ENCODE peak calls at places on chromosomes 6 and 20, in five cellular contexts. T is fibroblast of lung, J is GM12878, O is upper lobe of left lung, K is tibial nerve. N is an unnamed sample.

GRCh38 chr20:53621482-53622246 is 28.0 kb upstream of the ZNF217 start:
- DNase-seq in T (peak; percentile 91), J (peak; percentile 59), O (peak; percentile 22), K (peak; percentile 61), N (no peak)

GRCh38 chr6:129753422-129753821 is 43.4 kb upstream of the ARHGAP18 start:
- DNase-seq in T (no peak), J (no peak), O (no peak), K (no peak), N (no peak)

GRCh38 chr6:136208783-136209182 is 41.3 kb downstream of the MTFR2 start:
- DNase-seq in T (no peak), J (no peak), O (no peak), K (no peak), N (no peak)

GRCh38 chr6:170147832-170148708 is 142.8 kb downstream of the DLL1 start:
- DNase-seq in T (no peak), J (no peak), O (peak; percentile 44), K (no peak), N (no peak)

GRCh38 chr20:41339957-41340326 is 679 bp upstream of the LPIN3 start:
- DNase-seq in T (peak; percentile 62), J (no peak), O (peak; percentile 93), K (peak; percentile 89), N (peak; percentile 83)

GRCh38 chr6:117518870-117519269 is 36.4 kb downstream of the DCBLD1 start:
- DNase-seq in T (no peak), J (no peak), O (no peak), K (no peak), N (no peak)

GRCh38 chr6:134039116-134039515 is 13.3 kb downstream of the SLC2A12 start:
- DNase-seq in T (no peak), J (no peak), O (no peak), K (no peak), N (no peak)

GRCh38 chr6:116314878-116315277 is 35.1 kb upstream of the TSPYL1 start:
- DNase-seq in T (no peak), J (peak; percentile 13), O (peak; percentile 22), K (no peak), N (no peak)

GRCh38 chr6:15026832-15027231 is 219.0 kb upstream of the JARID2 start:
- DNase-seq in T (peak; percentile 37), J (no peak), O (peak; percentile 36), K (no peak), N (no peak)

GRCh38 chr6:35564733-35565132 is 52.0 kb upstream of the TULP1 start:
- DNase-seq in T (no peak), J (no peak), O (no peak), K (no peak), N (no peak)

GRCh38 chr20:56437196-56437960 is 25.3 kb downstream of the CASS4 start:
- DNase-seq in T (no peak), J (no peak), O (no peak), K (no peak), N (no peak)

GRCh38 chr6:76852776-76853175 is 610.5 kb downstream of the HTR1B start:
- DNase-seq in T (no peak), J (no peak), O (no peak), K (no peak), N (no peak)

GRCh38 chr20:20174089-20174835 is 121.9 kb downstream of the CFAP61 start:
- DNase-seq in T (no peak), J (no peak), O (no peak), K (no peak), N (no peak)

GRCh38 chr6:100470721-100471120 is 6.0 kb upstream of the SIM1 start:
- DNase-seq in T (no peak), J (no peak), O (no peak), K (no peak), N (no peak)

GRCh38 chr20:884983-885952 is 30.9 kb downstream of the ANGPT4 start:
- DNase-seq in T (peak; percentile 19), J (no peak), O (no peak), K (peak; percentile 36), N (no peak)

GRCh38 chr20:60272790-60273189 is 314.6 kb downstream of the CDH26 start:
- DNase-seq in T (no peak), J (no peak), O (no peak), K (no peak), N (no peak)

GRCh38 chr6:167699141-167700036 is 127.3 kb upstream of the AFDN start:
- DNase-seq in T (no peak), J (peak; percentile 27), O (peak; percentile 72), K (peak; percentile 50), N (no peak)

GRCh38 chr20:23776067-23776771 is 25.5 kb upstream of the CST1 start:
- DNase-seq in T (no peak), J (no peak), O (no peak), K (no peak), N (no peak)

GRCh38 chr6:106383573-106383972 is 23.1 kb downstream of the CRYBG1 start:
- DNase-seq in T (peak; percentile 5), J (no peak), O (no peak), K (no peak), N (no peak)

GRCh38 chr20:19449051-19449450 is 236.6 kb downstream of the SLC24A3 start:
- DNase-seq in T (no peak), J (no peak), O (no peak), K (no peak), N (no peak)

GRCh38 chr6:48109902-48110301 is 1.1 kb downstream of the PTCHD4 start:
- DNase-seq in T (peak; percentile 26), J (no peak), O (no peak), K (no peak), N (no peak)

DNA sequence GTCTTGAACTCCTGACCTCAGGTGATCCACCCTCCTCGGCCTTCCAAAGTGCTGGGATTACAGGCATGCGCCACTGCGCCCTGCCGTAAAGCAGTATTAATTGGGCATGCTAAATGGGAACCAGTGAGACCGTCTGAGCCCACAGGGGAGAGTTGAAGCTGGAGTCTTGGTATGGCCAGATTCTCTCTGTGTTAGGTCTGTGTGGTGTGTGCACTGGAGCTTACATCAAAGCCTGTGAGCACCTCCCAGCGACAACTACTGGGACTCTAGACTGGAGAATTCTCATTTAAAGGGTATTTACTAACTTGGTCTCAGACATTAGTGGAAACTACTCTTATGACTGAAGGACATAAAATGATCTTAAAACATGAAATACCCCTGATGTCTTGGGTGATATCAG is 8.5 kb upstream of the SLC22A2 start:
- DNase-seq in T (no peak), J (no peak), O (no peak), K (no peak), N (no peak)
- TF ChIP-seq CTCF in T (no peak), J (no peak), O (no peak), K (no peak), N (no peak)

GRCh38 chr6:110468696-110469095 is 7.7 kb downstream of the SLC22A16 start:
- DNase-seq in T (no peak), J (no peak), O (no peak), K (no peak), N (no peak)
- TF ChIP-seq CTCF in T (no peak), J (no peak), O (no peak), K (no peak), N (no peak)

DNA sequence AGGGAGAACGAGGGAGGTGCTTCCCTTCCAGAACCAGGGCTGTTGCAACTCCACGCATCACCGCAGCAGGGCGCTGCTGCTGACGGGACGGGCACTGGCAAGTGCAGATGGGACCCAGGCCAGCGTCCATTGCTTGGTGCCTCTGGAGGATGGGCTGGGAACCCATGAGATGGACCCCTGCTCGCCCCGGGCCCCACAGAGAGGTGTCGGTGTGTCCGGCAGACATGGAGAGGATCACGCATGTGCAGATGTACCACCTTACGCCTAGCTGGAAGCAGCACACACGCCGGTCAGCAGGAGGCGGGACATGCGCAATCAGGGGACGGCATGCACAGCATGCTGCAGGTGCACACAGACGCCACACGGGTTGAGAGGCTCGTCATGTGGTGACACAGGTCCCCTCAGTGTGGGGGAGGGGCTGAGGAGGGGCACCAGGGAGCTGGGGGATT is 5.7 kb downstream of the CABLES2 start:
- DNase-seq in T (no peak), J (no peak), O (no peak), K (no peak), N (no peak)
- TF ChIP-seq CTCF in T (no peak), J (no peak), O (no peak), K (no peak), N (no peak)

DNA sequence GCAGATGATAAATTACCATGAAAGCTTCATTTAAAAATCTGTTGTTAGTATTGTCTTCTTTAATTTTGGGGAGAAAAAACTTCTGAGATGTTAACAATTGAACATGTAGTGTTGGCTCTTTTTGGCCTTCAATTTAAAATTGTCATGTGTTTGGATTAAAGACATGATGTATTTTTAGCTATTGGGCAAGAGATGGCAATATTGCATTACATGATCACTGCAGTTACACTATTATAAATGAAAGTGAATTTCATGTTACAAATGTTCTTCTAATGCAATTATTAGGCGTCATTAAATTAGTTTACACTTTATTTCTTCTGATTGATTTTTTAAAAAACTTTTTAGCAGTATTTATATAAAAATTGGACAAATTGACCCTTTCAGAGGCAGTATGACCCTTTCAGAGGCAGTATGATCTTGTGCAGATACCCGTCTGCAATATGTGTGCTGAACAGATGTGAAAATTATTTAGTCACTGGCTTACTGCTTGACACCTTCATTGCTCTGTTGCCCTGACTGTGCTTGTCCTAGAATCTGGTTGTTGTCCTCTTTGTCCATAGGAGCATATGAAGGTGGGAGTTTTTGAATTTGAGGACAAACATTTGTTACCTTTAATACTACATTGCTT is 25.8 kb downstream of the CDKAL1 start:
- DNase-seq in T (peak; percentile 47), J (no peak), O (no peak), K (no peak), N (no peak)
- TF ChIP-seq CTCF in T (no peak), J (no peak), O (no peak), K (no peak), N (no peak)

DNA sequence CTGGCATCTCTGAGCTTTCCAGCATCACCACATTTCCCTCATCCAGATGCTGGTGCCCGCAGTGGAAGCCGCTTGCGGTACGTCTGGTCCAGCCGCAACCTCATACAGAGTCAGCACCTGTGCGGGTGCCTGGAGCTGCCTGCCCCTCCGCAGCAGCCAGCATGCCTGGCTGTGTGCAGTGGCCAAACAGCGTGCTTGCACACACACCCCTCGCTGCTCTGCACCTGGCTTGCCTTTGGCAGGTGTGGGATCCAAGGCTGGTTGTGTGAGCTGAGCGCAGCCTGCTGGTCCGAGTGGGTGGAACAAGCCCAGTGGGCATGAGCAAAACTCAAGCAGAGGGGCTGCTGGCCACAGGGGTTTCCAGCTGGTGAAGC is 3.1 kb upstream of the HINT3 start:
- DNase-seq in T (no peak), J (no peak), O (peak; percentile 37), K (no peak), N (no peak)
- TF ChIP-seq CTCF in T (no peak), J (peak; percentile 24), O (no peak), K (no peak), N (no peak)

GRCh38 chr6:27687154-27688013 is 214.5 kb upstream of the ZNF184 start:
- DNase-seq in T (peak; percentile 72), J (peak; percentile 67), O (peak; percentile 74), K (peak; percentile 45), N (peak; percentile 35)
- TF ChIP-seq CTCF in T (peak; percentile 70), J (peak; percentile 91), O (peak; percentile 43), K (peak; percentile 37), N (no peak)